ENCODE peak calls at places on chromosome 12, in five cellular contexts. I is transverse colon, W is breast epithelium, X is GM23338, N is stomach. Q is an unnamed sample. For H3K4me1, the result is how much of the 10 kb centered on the place peaks cover.

GRCh38 chr12:11765421-11765816 is 115.9 kb downstream of the ETV6 start:
- DNase-seq in X (no peak), N (no peak), I (no peak), W (no peak), Q (no peak)

GRCh38 chr12:98238513-98238912 is 276.9 kb upstream of the TMPO start:
- DNase-seq in I (no peak), W (no peak), N (no peak), X (no peak), Q (no peak)

GRCh38 chr12:12399906-12400305 is 43.0 kb downstream of the BORCS5 start:
- DNase-seq in X (no peak), I (no peak), N (no peak), W (no peak), Q (no peak)

GRCh38 chr12:123038966-123039365 is 58.5 kb downstream of the ARL6IP4 start:
- DNase-seq in X (no peak), W (no peak), I (no peak), N (no peak), Q (no peak)

GRCh38 chr12:45994736-45995135 is 4.4 kb upstream of the SCAF11 start:
- DNase-seq in N (no peak), X (peak), I (no peak), W (no peak), Q (no peak)

GRCh38 chr12:132600048-132601032 is 10.0 kb downstream of the LRCOL1 start:
- DNase-seq in W (peak), N (peak), I (peak), X (peak), Q (no peak)

GRCh38 chr12:47967461-47968430 is 4.3 kb downstream of the TMEM106C start:
- DNase-seq in I (no peak), W (no peak), X (no peak), N (no peak), Q (no peak)

GRCh38 chr12:50932787-50933280 is 19.5 kb upstream of the HIGD1C start:
- DNase-seq in W (no peak), I (no peak), X (no peak), N (no peak), Q (no peak)

GRCh38 chr12:30694971-30695326 is 720 bp downstream of the IPO8 start:
- DNase-seq in N (peak), W (peak), I (peak), X (peak), Q (no peak)

GRCh38 chr12:24797901-24798300 is 151.0 kb downstream of the BCAT1 start:
- DNase-seq in W (no peak), X (no peak), N (no peak), I (no peak), Q (no peak)

GRCh38 chr12:57782243-57782607 is 362 bp upstream of the TSFM start:
- DNase-seq in X (no peak), W (no peak), N (no peak), I (no peak), Q (no peak)

GRCh38 chr12:107287436-107288413 is 194.4 kb upstream of the CRY1 start:
- DNase-seq in X (no peak), N (no peak), W (no peak), I (no peak), Q (peak)

GRCh38 chr12:68963456-68963859 is 30.5 kb upstream of the CPM start:
- DNase-seq in I (no peak), W (no peak), X (no peak), N (no peak), Q (no peak)

GRCh38 chr12:75720807-75721206 is 209.4 kb upstream of the KRR1 start:
- DNase-seq in I (no peak), X (peak), N (peak), W (peak), Q (no peak)

GRCh38 chr12:89451876-89452275 is 72.7 kb downstream of the GALNT4 start:
- DNase-seq in W (no peak), N (no peak), X (peak), I (peak), Q (no peak)

GRCh38 chr12:51972849-51973273 is 21.4 kb downstream of the ACVR1B start:
- DNase-seq in I (peak), X (no peak), N (peak), W (no peak), Q (no peak)

GRCh38 chr12:42372154-42372791 is 46.3 kb downstream of the PPHLN1 start:
- DNase-seq in W (no peak), X (peak), I (no peak), N (no peak), Q (no peak)

GRCh38 chr12:98198261-98198982 is 317.0 kb upstream of the TMPO start:
- DNase-seq in N (no peak), X (peak), W (no peak), I (no peak), Q (no peak)

GRCh38 chr12:116881325-116881866 is at the start of gene HRK:
- DNase-seq in X (peak), N (no peak), W (no peak), I (no peak), Q (no peak)

GRCh38 chr12:93825926-93826599 is 148.9 kb downstream of the CRADD start:
- DNase-seq in N (no peak), I (no peak), X (no peak), W (no peak), Q (no peak)

GRCh38 chr12:108367436-108367835 is 28.3 kb upstream of the CMKLR1 start:
- DNase-seq in I (no peak), X (no peak), W (no peak), N (no peak), Q (no peak)

GRCh38 chr12:25852792-25853191 is 105.7 kb upstream of the RASSF8 start:
- DNase-seq in N (no peak), W (no peak), X (no peak), I (no peak), Q (no peak)

GRCh38 chr12:57515934-57516541 is 4.3 kb downstream of the DDIT3 start:
- DNase-seq in N (no peak), X (no peak), W (no peak), I (no peak), Q (no peak)

GRCh38 chr12:104582739-104583138 is 126.0 kb downstream of the CHST11 start:
- DNase-seq in I (peak), W (no peak), X (no peak), N (no peak), Q (no peak)

GRCh38 chr12:132824053-132824452 is 4.6 kb downstream of the GOLGA3 start:
- DNase-seq in I (peak), X (no peak), W (no peak), N (no peak), Q (no peak)

GRCh38 chr12:132393245-132393795 is 63.9 kb upstream of the GALNT9 start:
- DNase-seq in I (peak), N (no peak), X (no peak), W (peak), Q (no peak)

GRCh38 chr12:27733052-27733656 is 22.5 kb downstream of the MRPS35 start:
- DNase-seq in N (no peak), X (peak), I (peak), W (no peak), Q (no peak)

GRCh38 chr12:66767454-66768002 is 88.7 kb upstream of the GRIP1 start:
- DNase-seq in W (no peak), I (no peak), N (no peak), X (no peak), Q (no peak)

GRCh38 chr12:96770239-96770780 is 136.7 kb upstream of the NEDD1 start:
- DNase-seq in I (no peak), N (no peak), X (no peak), W (no peak), Q (no peak)

GRCh38 chr12:75390899-75391538 is at the start of gene GLIPR1L2:
- DNase-seq in I (peak), X (peak), W (peak), N (peak), Q (peak)

GRCh38 chr12:26239127-26239500 is 43.7 kb downstream of the SSPN start:
- DNase-seq in W (no peak), X (no peak), I (no peak), N (no peak), Q (no peak)

GRCh38 chr12:15227004-15227679 is 5.9 kb upstream of the RERG start:
- DNase-seq in I (peak), W (no peak), X (peak), N (peak), Q (no peak)
- TF ChIP-seq POLR2AphosphoS5 in I (peak), W (no peak), X (no peak), N (no peak), Q (no peak)

GRCh38 chr12:62192486-62193250 is 67.5 kb upstream of the USP15 start:
- DNase-seq in X (peak), I (peak), N (peak), W (no peak), Q (no peak)

GRCh38 chr12:62190921-62191746 is 69.1 kb upstream of the USP15 start:
- DNase-seq in I (no peak), N (no peak), W (no peak), X (peak), Q (no peak)

GRCh38 chr12:62194031-62194430 is 66.2 kb upstream of the USP15 start:
- DNase-seq in W (no peak), I (no peak), N (no peak), X (no peak), Q (no peak)

GRCh38 chr12:62191747-62192485 is 68.3 kb upstream of the USP15 start:
- DNase-seq in I (no peak), W (no peak), N (no peak), X (peak), Q (no peak)

DNA sequence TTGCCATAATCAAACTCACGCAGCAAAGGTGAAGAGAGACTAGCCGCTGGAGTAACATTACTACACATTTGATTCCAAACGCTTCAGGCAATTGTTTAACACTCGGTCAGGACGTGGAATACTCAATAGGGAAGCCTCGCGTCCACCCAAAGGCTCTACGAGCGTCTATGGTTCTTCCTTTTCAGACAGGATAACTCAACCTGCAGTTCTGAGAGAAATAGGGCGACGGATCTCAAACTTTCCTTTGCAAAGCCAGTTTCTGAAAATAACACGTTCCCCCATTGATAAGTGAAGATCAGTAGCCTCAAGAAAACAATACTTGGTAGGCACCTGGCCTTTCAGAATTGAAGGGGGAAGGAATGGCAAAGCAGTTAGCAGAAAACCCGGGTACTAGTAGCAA is 70.1 kb upstream of the USP15 start:
- DNase-seq in W (no peak), N (no peak), I (no peak), X (peak), Q (no peak)
- H3K4me3 ChIP-seq in W (peak), N (no peak), I (no peak), X (peak), Q (no peak)

DNA sequence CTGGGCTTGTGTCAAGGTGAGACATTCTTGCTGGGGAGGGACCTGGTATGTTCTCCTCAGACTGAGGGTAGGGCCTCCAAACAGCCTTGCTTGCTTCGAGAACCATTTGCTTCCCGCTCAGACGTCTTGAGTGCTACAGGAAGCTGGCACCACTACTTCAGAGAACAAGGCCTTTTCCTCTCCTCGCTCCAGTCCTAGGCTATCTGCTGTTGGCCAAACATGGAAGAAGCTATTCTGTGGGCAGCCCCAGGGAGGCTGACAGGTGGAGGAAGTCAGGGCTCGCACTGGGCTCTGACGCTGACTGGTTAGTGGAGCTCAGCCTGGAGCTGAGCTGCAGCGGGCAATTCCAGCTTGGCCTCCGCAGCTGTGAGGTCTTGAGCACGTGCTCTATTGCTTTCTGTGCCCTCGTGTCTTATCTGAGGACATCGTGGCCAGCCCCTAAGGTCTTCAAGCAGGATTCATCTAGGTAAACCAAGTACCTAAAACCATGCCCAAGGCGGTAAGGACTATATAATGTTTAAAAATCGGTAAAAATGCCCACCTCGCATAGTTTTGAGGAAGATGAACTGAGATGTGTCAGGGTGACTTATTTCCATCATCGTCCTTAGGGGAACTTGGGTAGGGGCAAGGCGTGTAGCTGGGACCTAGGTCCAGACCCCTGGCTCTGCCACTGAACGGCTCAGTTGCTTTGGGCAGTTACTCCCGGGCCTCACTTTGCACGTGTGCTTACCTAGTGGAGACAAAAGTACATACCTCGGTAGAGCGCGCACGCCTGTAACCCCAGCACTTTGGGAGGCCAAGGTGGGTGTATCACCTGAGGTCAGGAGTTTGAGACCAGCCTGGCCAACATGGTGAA is 4.3 kb downstream of the GAPDH start:
- DNase-seq in N (no peak), X (peak), I (no peak), W (no peak), Q (no peak)
- H3K4me1 ChIP-seq in N (half or more), X (under half), I (half or more), W (under half), Q (half or more)

DNA sequence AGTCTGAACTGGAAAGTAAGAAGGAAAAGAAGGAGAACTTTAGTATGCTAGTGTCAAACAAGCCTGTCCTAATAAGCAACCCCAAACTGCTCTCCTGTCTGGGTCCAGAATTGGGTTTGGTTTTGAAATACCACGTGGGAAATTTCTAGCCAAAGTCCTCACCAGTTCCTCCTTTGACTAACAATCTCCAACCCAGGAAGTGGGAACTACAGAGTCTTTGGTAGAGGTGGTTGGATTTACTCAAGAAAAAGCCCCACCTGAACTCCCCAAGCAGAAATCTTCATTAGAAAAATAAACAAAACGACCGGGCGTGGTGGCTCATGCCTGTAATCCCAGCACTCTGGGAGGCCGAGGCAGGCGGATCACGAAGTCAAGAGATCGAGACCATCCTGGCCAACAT is 17.3 kb upstream of the EIF4B start:
- DNase-seq in W (no peak), I (no peak), X (no peak), N (no peak), Q (no peak)
- TF ChIP-seq POLR2AphosphoS5 in W (no peak), I (no peak), X (no peak), N (peak), Q (no peak)

Q was measured in esophagus muscularis mucosa.